ENCODE peak calls at places on chromosome 11, in six cellular contexts. S is pancreas, O is tibial artery, L is RPMI7951, F is HS-5, T is RCC 7860. Y is an unnamed sample.

GRCh38 chr11:29018631-29019030 is 910.4 kb downstream of the METTL15 start:
- DNase-seq in S (no peak), O (no peak), L (peak; percentile 69), F (peak; percentile 57), T (peak; percentile 60), Y (no peak)

GRCh38 chr11:47254381-47254780 is 3.4 kb upstream of the NR1H3 start:
- DNase-seq in S (peak; percentile 39), O (peak; percentile 72), L (no peak), F (no peak), T (no peak), Y (no peak)

GRCh38 chr11:125101596-125101995 is 9.8 kb downstream of the TMEM218 start:
- DNase-seq in S (no peak), O (no peak), L (no peak), F (no peak), T (no peak), Y (no peak)

GRCh38 chr11:17778352-17778751 is 43.8 kb downstream of the KCNC1 start:
- DNase-seq in S (no peak), O (no peak), L (no peak), F (no peak), T (no peak), Y (no peak)

GRCh38 chr11:118691926-118692830 is 12.7 kb upstream of the TREH start:
- DNase-seq in S (no peak), O (no peak), L (peak; percentile 95), F (no peak), T (peak; percentile 22), Y (no peak)

GRCh38 chr11:20201231-20201630 is 41.0 kb upstream of the DBX1 start:
- DNase-seq in S (no peak), O (no peak), L (no peak), F (no peak), T (no peak), Y (no peak)

GRCh38 chr11:117471776-117472175 is 144.1 kb downstream of the CEP164 start:
- DNase-seq in S (no peak), O (no peak), L (no peak), F (no peak), T (no peak), Y (no peak)

GRCh38 chr11:92304271-92304670 is 79.7 kb downstream of the FAT3 start:
- DNase-seq in S (no peak), O (no peak), L (no peak), F (no peak), T (no peak), Y (no peak)

GRCh38 chr11:75781296-75781695 is 12.7 kb downstream of the DGAT2 start:
- DNase-seq in S (no peak), O (no peak), L (no peak), F (no peak), T (no peak), Y (no peak)

GRCh38 chr11:69500285-69501120 is 19.0 kb downstream of the LINC01488 start:
- DNase-seq in S (no peak), O (no peak), L (peak; percentile 28), F (no peak), T (no peak), Y (no peak)

GRCh38 chr11:70866834-70867233 is 385.5 kb downstream of the SHANK2 start:
- DNase-seq in S (no peak), O (no peak), L (no peak), F (no peak), T (no peak), Y (no peak)

GRCh38 chr11:68314203-68314885 is 2.0 kb downstream of the LRP5 start:
- DNase-seq in S (no peak), O (no peak), L (no peak), F (no peak), T (no peak), Y (no peak)

GRCh38 chr11:2140411-2141400 is 1.5 kb upstream of the IGF2 start:
- DNase-seq in S (no peak), O (no peak), L (no peak), F (no peak), T (no peak), Y (no peak)

GRCh38 chr11:40029406-40029805 is 1430.0 kb downstream of the LRRC4C start:
- DNase-seq in S (no peak), O (no peak), L (no peak), F (no peak), T (no peak), Y (peak; percentile 32)

GRCh38 chr11:117993988-117994741 is 8.0 kb downstream of the IL10RA start:
- DNase-seq in S (no peak), O (peak; percentile 61), L (no peak), F (no peak), T (no peak), Y (no peak)

GRCh38 chr11:123474994-123475393 is 44.9 kb downstream of the GRAMD1B start:
- DNase-seq in S (no peak), O (peak; percentile 28), L (peak; percentile 77), F (no peak), T (no peak), Y (no peak)

GRCh38 chr11:68021167-68021787 is 9.2 kb upstream of the NDUFS8 start:
- DNase-seq in S (no peak), O (no peak), L (no peak), F (no peak), T (peak; percentile 47), Y (peak; percentile 72)

GRCh38 chr11:47272706-47273105 is 2.8 kb downstream of the MADD start:
- DNase-seq in S (no peak), O (no peak), L (no peak), F (no peak), T (no peak), Y (no peak)

GRCh38 chr11:58900479-58901420 is 38.5 kb upstream of the GLYATL1 start:
- DNase-seq in S (peak; percentile 76), O (peak; percentile 59), L (peak; percentile 90), F (no peak), T (no peak), Y (peak; percentile 83)

GRCh38 chr11:13364388-13364787 is 86.8 kb downstream of the BMAL1 start:
- DNase-seq in S (no peak), O (no peak), L (peak; percentile 3), F (no peak), T (no peak), Y (no peak)

GRCh38 chr11:108394744-108395284 is 72.5 kb downstream of the C11orf65 start:
- DNase-seq in S (no peak), O (no peak), L (no peak), F (no peak), T (no peak), Y (no peak)

GRCh38 chr11:2699185-2699530 is 636 bp downstream of the KCNQ1OT1 start:
- DNase-seq in S (no peak), O (peak; percentile 30), L (peak; percentile 10), F (no peak), T (no peak), Y (no peak)